ENCODE peak calls at places on chromosomes 7 and 10, in four cellular contexts. F is left lung, D is right lobe of liver, V is T-helper 17 cell. C is an unnamed sample.

GRCh38 chr10:9091515-9092093 is 1037.1 kb downstream of the GATA3 start:
- ATAC-seq in V (no peak), D (no peak), F (no peak), C (no peak)

GRCh38 chr7:25624837-25625236 is 396.6 kb upstream of the NPVF start:
- ATAC-seq in F (peak), D (no peak), V (no peak), C (peak)

GRCh38 chr7:22083711-22084289 is 138.1 kb upstream of the CDCA7L start:
- ATAC-seq in F (no peak), V (no peak), D (peak), C (no peak)

GRCh38 chr7:30169585-30169978 is 34.8 kb downstream of the MTURN start:
- ATAC-seq in D (no peak), F (no peak), V (no peak), C (no peak)

GRCh38 chr7:105330526-105330925 is 58.2 kb downstream of the SRPK2 start:
- ATAC-seq in F (no peak), D (no peak), V (no peak), C (no peak)

GRCh38 chr7:149751058-149751775 is 22.2 kb downstream of the ZNF467 start:
- ATAC-seq in F (no peak), D (no peak), V (no peak), C (no peak)

GRCh38 chr10:30438016-30438850 is 4.2 kb downstream of the MAP3K8 start:
- ATAC-seq in V (no peak), F (no peak), D (no peak), C (no peak)

GRCh38 chr7:157586426-157586955 is 249.7 kb downstream of the DNAJB6 start:
- ATAC-seq in F (no peak), V (no peak), D (no peak), C (no peak)

GRCh38 chr7:823639-824038 is 8.6 kb upstream of the SUN1 start:
- ATAC-seq in V (no peak), D (no peak), F (no peak), C (no peak)

GRCh38 chr10:28594401-28594800 is 61.5 kb downstream of the WAC start:
- ATAC-seq in V (peak), D (no peak), F (no peak), C (no peak)

GRCh38 chr10:125071008-125071407 is 89.4 kb downstream of the CTBP2 start:
- ATAC-seq in F (no peak), V (no peak), D (no peak), C (no peak)

GRCh38 chr10:63611078-63611477 is 89.9 kb downstream of the REEP3 start:
- ATAC-seq in D (no peak), V (no peak), F (no peak), C (no peak)

GRCh38 chr7:33369888-33370287 is 240.5 kb downstream of the BBS9 start:
- ATAC-seq in F (no peak), D (no peak), V (no peak), C (no peak)

GRCh38 chr7:66125052-66125694 is 10.5 kb downstream of the CRCP start:
- ATAC-seq in V (peak), F (no peak), D (peak), C (no peak)

GRCh38 chr7:80771523-80771922 is 133.1 kb downstream of the CD36 start:
- ATAC-seq in F (no peak), D (no peak), V (no peak), C (no peak)

GRCh38 chr10:133359972-133360610 is 2.3 kb upstream of the FUOM start:
- ATAC-seq in V (no peak), D (peak), F (no peak), C (no peak)

GRCh38 chr7:75018570-75019364 is 54.3 kb downstream of the CASTOR2 start:
- ATAC-seq in F (no peak), D (no peak), V (no peak), C (no peak)

GRCh38 chr7:45068236-45069023 is 20.3 kb downstream of the NACAD start:
- ATAC-seq in F (no peak), D (no peak), V (no peak), C (no peak)

GRCh38 chr7:46651561-46652088 is 730.6 kb upstream of the IGFBP3 start:
- ATAC-seq in V (no peak), D (no peak), F (peak), C (no peak)

GRCh38 chr10:102420443-102420809 is 210 bp upstream of the FBXL15 start:
- ATAC-seq in D (peak), F (peak), V (no peak), C (no peak)

GRCh38 chr10:46555713-46556514 is 544 bp downstream of the GPRIN2 start:
- ATAC-seq in D (no peak), F (peak), V (no peak), C (no peak)

GRCh38 chr7:102291056-102291915 is 4.6 kb downstream of the SH2B2 start:
- ATAC-seq in F (no peak), D (no peak), V (peak), C (no peak)

GRCh38 chr7:69922011-69922803 is 323.9 kb downstream of the AUTS2 start:
- ATAC-seq in F (no peak), D (no peak), V (no peak), C (no peak)

GRCh38 chr10:791639-792038 is 102.2 kb upstream of the DIP2C start:
- ATAC-seq in D (no peak), V (no peak), F (no peak), C (no peak)

GRCh38 chr7:25389489-25390106 is 161.3 kb upstream of the NPVF start:
- ATAC-seq in F (peak), V (no peak), D (peak), C (no peak)

GRCh38 chr10:7592627-7593026 is 74.1 kb downstream of the ITIH5 start:
- ATAC-seq in F (no peak), D (no peak), V (no peak), C (peak)

GRCh38 chr7:18497800-18498199 is 2.3 kb downstream of the HDAC9 start:
- ATAC-seq in D (no peak), F (no peak), V (no peak), C (no peak)

GRCh38 chr7:26199301-26200112 is 1.0 kb downstream of the HNRNPA2B1 start:
- ATAC-seq in D (peak), V (no peak), F (peak), C (peak)

GRCh38 chr10:89438525-89438924 is 24.2 kb downstream of the IFIT5 start:
- ATAC-seq in V (no peak), D (no peak), F (no peak), C (no peak)

GRCh38 chr7:136911362-136911761 is 42.9 kb downstream of the CHRM2 start:
- ATAC-seq in V (no peak), D (no peak), F (no peak), C (no peak)

GRCh38 chr10:67086324-67087139 is 160.7 kb downstream of the LRRTM3 start:
- ATAC-seq in D (no peak), V (no peak), F (no peak), C (no peak)

C was measured in gastroesophageal sphincter.